ENCODE peak calls at places on chromosome 16, in nine cellular contexts. R is psoas muscle; K is activated CD8-positive, alpha-beta memory T cell treated with anti-CD3 and anti-CD28 coated beads for 48 hours; W is HT-29; V is T-helper 1 cell; U is activated naive CD4-positive, alpha-beta T cell treated with Interleukin-2 at 50 U/mL for 16 hours; E is stimulated activated CD4-positive, alpha-beta T cell treated with anti-CD3 and anti-CD28 coated beads, Interleukin-4, amount 100 ng/mL, for 24 hours; S is Daoy; F is hypothalamus. Z is an unnamed sample.

GRCh38 chr16:15961060-15961511 is 11.7 kb downstream of the ABCC1 start:
- DNase-seq in R (no peak), K (no peak), W (no peak), V (peak), U (peak), E (peak), S (peak), F (no peak), Z (no peak)

GRCh38 chr16:2829501-2830354 is at the start of gene ZG16B:
- DNase-seq in R (no peak), K (no peak), W (peak), V (no peak), U (no peak), E (no peak), S (peak), F (no peak), Z (peak)

GRCh38 chr16:85622683-85623082 is 9.6 kb downstream of the GSE1 start:
- DNase-seq in R (no peak), K (no peak), W (no peak), V (no peak), U (no peak), E (no peak), S (no peak), F (no peak), Z (no peak)

GRCh38 chr16:85928411-85928820 is 29.5 kb downstream of the IRF8 start:
- DNase-seq in R (peak), K (no peak), W (no peak), V (no peak), U (no peak), E (no peak), S (no peak), F (no peak), Z (no peak)

GRCh38 chr16:85626191-85626951 is 13.2 kb downstream of the GSE1 start:
- DNase-seq in R (no peak), K (no peak), W (no peak), V (no peak), U (no peak), E (no peak), S (no peak), F (no peak), Z (no peak)

GRCh38 chr16:16861546-16861945 is 482.6 kb downstream of the NPIPA7 start:
- DNase-seq in R (peak), K (no peak), W (peak), V (no peak), U (peak), E (peak), S (peak), F (peak), Z (peak)

GRCh38 chr16:79600636-79601091 is at the start of gene MAF:
- DNase-seq in R (peak), K (peak), W (no peak), V (peak), U (peak), E (peak), S (peak), F (peak), Z (peak)

GRCh38 chr16:75289189-75289588 is 37.8 kb upstream of the BCAR1 start:
- DNase-seq in R (no peak), K (no peak), W (no peak), V (no peak), U (no peak), E (no peak), S (peak), F (no peak), Z (no peak)

GRCh38 chr16:11306997-11307638 is 26.0 kb upstream of the PRM1 start:
- DNase-seq in R (no peak), K (no peak), W (no peak), V (no peak), U (no peak), E (no peak), S (no peak), F (no peak), Z (no peak)